ENCODE peak calls at places on chromosomes 16 and 17, in four cellular contexts. R, I, K and D are unnamed samples.

GRCh38 chr16:55534773-55535172 is 25.9 kb downstream of the LPCAT2 start:
- DNase-seq in K (no peak), I (peak), R (no peak), D (no peak)

GRCh38 chr16:67407176-67407787 is 9.0 kb downstream of the ZDHHC1 start:
- DNase-seq in K (no peak), R (no peak), I (no peak), D (no peak)

GRCh38 chr16:49488336-49488735 is 114.7 kb downstream of the C16orf78 start:
- DNase-seq in K (no peak), I (no peak), R (no peak), D (no peak)

GRCh38 chr16:14301150-14302030 is 230.3 kb downstream of the MRTFB start:
- DNase-seq in I (no peak), R (no peak), K (no peak), D (no peak)

GRCh38 chr16:1991588-1992474 is 2.1 kb downstream of the SYNGR3 start:
- DNase-seq in I (peak), K (peak), R (peak), D (peak)

GRCh38 chr16:74275031-74275636 is 21.5 kb upstream of the PSMD7 start:
- DNase-seq in R (peak), K (no peak), I (no peak), D (no peak)

GRCh38 chr16:51152691-51153261 is 1.7 kb upstream of the SALL1 start:
- DNase-seq in I (no peak), R (no peak), K (no peak), D (no peak)

GRCh38 chr17:7477392-7478275 is 1.8 kb downstream of the ZBTB4 start:
- DNase-seq in I (no peak), R (no peak), K (no peak), D (no peak)

GRCh38 chr17:2388020-2388704 is 12.7 kb downstream of the MNT start:
- DNase-seq in K (no peak), I (no peak), R (no peak), D (no peak)

GRCh38 chr16:7285520-7285919 is 47.1 kb upstream of the RBFOX1 start:
- DNase-seq in I (no peak), K (no peak), R (no peak), D (no peak)

GRCh38 chr16:12781777-12782176 is 21.9 kb downstream of the CPPED1 start:
- DNase-seq in K (no peak), R (no peak), I (peak), D (peak)

GRCh38 chr16:53041196-53041977 is 11.3 kb downstream of the CHD9NB start:
- DNase-seq in K (no peak), I (no peak), R (peak), D (no peak)

GRCh38 chr16:30774367-30775130 is 12.4 kb downstream of the RNF40 start:
- DNase-seq in R (no peak), I (no peak), K (no peak), D (no peak)

GRCh38 chr17:259341-259976 is 78.0 kb upstream of the DOC2B start:
- DNase-seq in R (no peak), K (no peak), I (no peak), D (no peak)

GRCh38 chr17:62753562-62753961 is 54.6 kb downstream of the MARCHF10 start:
- DNase-seq in I (no peak), R (no peak), K (no peak), D (no peak)

GRCh38 chr17:35766903-35767510 is 6.3 kb downstream of the C17orf50 start:
- DNase-seq in K (no peak), R (peak), I (peak), D (peak)

GRCh38 chr17:67853703-67854102 is 28.4 kb downstream of the BPTF start:
- DNase-seq in R (no peak), I (no peak), K (no peak), D (no peak)

GRCh38 chr17:21382560-21383495 is 6.7 kb downstream of the KCNJ12 start:
- DNase-seq in R (no peak), I (no peak), K (no peak), D (no peak)

GRCh38 chr16:28990375-28991040 is 5.7 kb downstream of the LAT start:
- DNase-seq in I (no peak), K (peak), R (no peak), D (peak)

GRCh38 chr17:17749921-17750320 is 68.7 kb downstream of the RAI1 start:
- DNase-seq in I (peak), R (no peak), K (peak), D (peak)

GRCh38 chr17:44952946-44953475 is 5.4 kb upstream of the KIF18B start:
- DNase-seq in I (no peak), R (no peak), K (no peak), D (no peak)

GRCh38 chr16:81003610-81004460 is 2.9 kb downstream of the CMC2 start:
- DNase-seq in I (no peak), K (no peak), R (no peak), D (no peak)

GRCh38 chr17:36652716-36653115 is 51.3 kb downstream of the MRM1 start:
- DNase-seq in I (no peak), R (peak), K (no peak), D (no peak)

GRCh38 chr17:4003501-4004421 is 39.5 kb upstream of the ATP2A3 start:
- DNase-seq in I (no peak), K (no peak), R (no peak), D (no peak)

GRCh38 chr17:75630071-75630917 is 2.9 kb upstream of the SMIM5 start:
- DNase-seq in K (no peak), I (no peak), R (no peak), D (no peak)